ENCODE peak calls at places on chromosomes 13 and 19, in four cellular contexts. T is hepatic stellate cell, S is DMS53, M is HT1080. Z is an unnamed sample.

GRCh38 chr19:33878136-33878535 is 81.5 kb downstream of the KCTD15 start:
- DNase-seq in T (no peak), M (no peak), S (no peak), Z (no peak)

GRCh38 chr19:36508325-36508724 is 19.0 kb upstream of the ZNF566 start:
- DNase-seq in M (no peak), T (no peak), S (no peak), Z (no peak)

GRCh38 chr13:99725644-99726043 is 224.4 kb downstream of the TM9SF2 start:
- DNase-seq in T (no peak), S (no peak), M (no peak), Z (no peak)

GRCh38 chr19:50428768-50429463 is 3.8 kb upstream of the MYBPC2 start:
- DNase-seq in T (no peak), S (no peak), M (no peak), Z (no peak)

GRCh38 chr13:51380269-51380668 is 40.8 kb downstream of the SERPINE3 start:
- DNase-seq in M (peak), S (peak), T (no peak), Z (peak)

GRCh38 chr19:38247126-38247525 is 9.0 kb downstream of the PPP1R14A start:
- DNase-seq in M (no peak), S (no peak), T (no peak), Z (no peak)

GRCh38 chr19:18265611-18265981 is 8.7 kb downstream of the IQCN start:
- DNase-seq in S (no peak), T (no peak), M (no peak), Z (no peak)

GRCh38 chr13:98447881-98448641 is 128.8 kb downstream of the STK24 start:
- DNase-seq in T (no peak), M (no peak), S (peak), Z (no peak)

GRCh38 chr19:49398931-49399330 is 10.9 kb downstream of the KASH5 start:
- DNase-seq in T (no peak), S (no peak), M (no peak), Z (no peak)

GRCh38 chr19:19595171-19595701 is 23.3 kb downstream of the PBX4 start:
- DNase-seq in T (no peak), M (no peak), S (peak), Z (no peak)

GRCh38 chr13:20519887-20520286 is 5.8 kb downstream of the CRYL1 start:
- DNase-seq in S (no peak), M (no peak), T (no peak), Z (no peak)

GRCh38 chr13:44436589-44437337 is 63.1 kb downstream of the SERP2 start:
- DNase-seq in T (peak), S (peak), M (peak), Z (peak)

GRCh38 chr13:43180837-43181236 is 157.5 kb downstream of the DNAJC15 start:
- DNase-seq in S (no peak), T (no peak), M (no peak), Z (no peak)

GRCh38 chr13:79933389-79933788 is 407.5 kb downstream of the SPRY2 start:
- DNase-seq in S (no peak), T (no peak), M (no peak), Z (no peak)

GRCh38 chr13:76887070-76887563 is 912 bp upstream of the KCTD12 start:
- DNase-seq in M (no peak), S (no peak), T (no peak), Z (no peak)